ENCODE peak calls at places on chromosomes 16 and 17, in four cellular contexts. D, M, X and N are unnamed samples.

GRCh38 chr16:57308041-57308440 is 23.6 kb upstream of the PLLP start:
- DNase-seq in X (no peak), M (no peak), D (no peak), N (no peak)

GRCh38 chr16:71927383-71927782 is 32.1 kb downstream of the IST1 start:
- DNase-seq in D (peak), M (peak), X (peak), N (no peak)

GRCh38 chr17:40490982-40491381 is 10.4 kb downstream of the TNS4 start:
- DNase-seq in M (no peak), D (no peak), X (no peak), N (no peak)

GRCh38 chr16:30131869-30132475 is 9.0 kb upstream of the MAPK3 start:
- DNase-seq in D (no peak), X (no peak), M (peak), N (no peak)

GRCh38 chr16:60640038-60640437 is 1396.2 kb downstream of the CDH8 start:
- DNase-seq in M (no peak), X (no peak), D (no peak), N (no peak)

GRCh38 chr17:68468785-68469184 is 11.5 kb upstream of the WIPI1 start:
- DNase-seq in D (no peak), M (no peak), X (no peak), N (no peak)

GRCh38 chr16:71711789-71712188 is 12.7 kb downstream of the PHLPP2 start:
- DNase-seq in D (no peak), M (no peak), X (no peak), N (no peak)

GRCh38 chr17:2227025-2227699 is 76.4 kb downstream of the SMG6 start:
- DNase-seq in M (no peak), D (no peak), X (no peak), N (no peak)

GRCh38 chr17:5042152-5043022 is 7.2 kb upstream of the SLC52A1 start:
- DNase-seq in M (no peak), X (no peak), D (no peak), N (no peak)

GRCh38 chr17:36152639-36153120 is 23.8 kb downstream of the TBC1D3B start:
- DNase-seq in X (no peak), D (no peak), M (peak), N (no peak)

GRCh38 chr16:81431554-81432353 is 12.9 kb upstream of the CMIP start:
- DNase-seq in M (peak), D (no peak), X (no peak), N (no peak)

GRCh38 chr17:9225305-9226101 is 204.2 kb downstream of the NTN1 start:
- DNase-seq in M (no peak), D (no peak), X (no peak), N (no peak)

GRCh38 chr16:88732961-88733294 is 26.6 kb downstream of the CTU2 start:
- DNase-seq in D (no peak), X (no peak), M (no peak), N (no peak)

GRCh38 chr16:71732587-71732986 is 8.1 kb upstream of the PHLPP2 start:
- DNase-seq in D (no peak), M (no peak), X (no peak), N (no peak)

GRCh38 chr16:31519746-31520145 is 8.0 kb upstream of the AHSP start:
- DNase-seq in X (no peak), D (no peak), M (no peak), N (no peak)

GRCh38 chr17:19024101-19025078 is 19.8 kb upstream of the FAM83G start:
- DNase-seq in D (no peak), X (no peak), M (peak), N (no peak)

GRCh38 chr17:27352481-27353460 is 58.9 kb downstream of the WSB1 start:
- DNase-seq in X (peak), M (peak), D (peak), N (no peak)

GRCh38 chr17:35612924-35613521 is 25.9 kb downstream of the AP2B1 start:
- DNase-seq in D (peak), X (peak), M (peak), N (no peak)

GRCh38 chr16:49564577-49565224 is 191.1 kb downstream of the C16orf78 start:
- DNase-seq in M (no peak), X (no peak), D (no peak), N (no peak)

GRCh38 chr17:64230551-64231408 is 32.3 kb downstream of the TEX2 start:
- DNase-seq in D (no peak), M (peak), X (peak), N (no peak)
- TF ChIP-seq CTCF in D (no peak), M (no peak), X (no peak), N (no peak)

GRCh38 chr17:54967621-54968258 is 714 bp downstream of the COX11 start:
- DNase-seq in M (peak), X (no peak), D (no peak), N (no peak)
- TF ChIP-seq CTCF in M (no peak), X (no peak), D (no peak), N (no peak)

GRCh38 chr17:81134064-81134781 is 31.1 kb upstream of the PVALEF start:
- DNase-seq in D (no peak), M (no peak), X (no peak), N (no peak)
- TF ChIP-seq CTCF in D (no peak), M (no peak), X (no peak), N (no peak)

DNA sequence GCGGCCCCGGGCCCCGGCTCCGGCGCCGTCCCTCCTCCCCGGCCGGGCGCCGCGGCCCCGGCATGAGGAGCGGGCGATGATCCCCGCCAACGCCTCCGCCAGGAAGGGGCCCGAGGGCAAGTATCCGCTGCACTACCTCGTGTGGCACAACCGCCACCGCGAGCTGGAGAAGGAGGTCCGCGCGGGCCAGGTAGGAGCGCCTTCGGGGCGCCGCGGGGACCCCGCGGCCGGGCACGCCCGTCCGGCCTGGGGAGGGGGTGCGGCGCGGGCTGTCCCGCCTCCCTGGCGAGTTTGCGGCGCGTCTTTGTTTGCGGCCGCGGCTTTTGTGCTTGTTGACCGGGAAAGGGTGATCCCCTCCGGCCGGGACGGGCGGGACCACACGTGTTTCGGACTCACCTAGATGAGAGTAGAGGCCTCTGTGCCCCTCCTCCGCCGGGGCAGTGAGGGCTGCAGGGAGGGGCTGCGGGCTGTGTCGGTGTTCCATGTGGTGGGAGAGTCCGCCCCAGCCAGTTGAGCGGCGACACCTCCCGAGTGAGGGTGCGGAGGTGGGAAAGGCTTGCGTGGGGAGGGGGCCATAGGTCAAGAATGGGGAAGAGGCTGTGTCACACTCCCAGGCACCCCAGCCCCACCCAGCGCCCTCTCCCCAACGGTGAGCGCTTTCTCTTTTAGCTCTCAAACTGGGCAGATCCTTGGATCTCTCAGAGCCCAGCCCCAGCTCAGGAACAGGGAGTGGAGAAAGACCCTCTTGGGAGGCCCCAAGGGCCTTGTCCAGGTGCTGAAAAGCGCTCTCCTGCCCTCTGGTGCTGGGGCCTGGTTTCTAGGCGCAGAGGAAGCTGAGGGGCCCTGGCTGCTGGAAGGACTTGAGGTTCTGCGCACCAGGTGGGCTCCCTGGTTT is 861 bp downstream of the ANKRD13B start:
- DNase-seq in X (peak), M (no peak), D (peak), N (no peak)
- TF ChIP-seq CTCF in X (no peak), M (peak), D (no peak), N (peak)

GRCh38 chr16:24972608-24973220 is 42.5 kb downstream of the ARHGAP17 start:
- DNase-seq in X (no peak), M (no peak), D (no peak), N (no peak)
- TF ChIP-seq CTCF in X (no peak), M (no peak), D (no peak), N (no peak)

DNA sequence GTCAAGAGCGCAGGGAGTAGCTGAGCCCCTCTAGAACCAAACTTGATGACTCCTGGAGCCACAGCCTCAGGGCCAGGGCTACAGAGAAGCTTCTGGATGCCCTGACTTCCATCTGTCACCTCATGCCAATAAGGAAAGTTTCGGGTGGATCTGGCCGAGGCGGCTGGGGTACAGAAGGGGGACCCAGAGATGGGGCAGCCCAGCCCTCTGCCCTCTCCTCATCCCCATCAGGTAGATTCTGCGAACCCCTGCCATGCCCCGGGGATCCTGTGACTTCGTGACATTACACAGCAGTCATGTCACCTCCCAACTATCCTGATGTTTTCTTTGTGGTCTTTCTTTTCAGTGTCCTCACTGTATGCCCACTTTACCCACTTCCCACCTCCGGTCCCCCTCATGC is 114.4 kb downstream of the CCDC182 start:
- DNase-seq in M (no peak), X (no peak), D (no peak), N (no peak)
- TF ChIP-seq CTCF in M (no peak), X (no peak), D (no peak), N (no peak)

GRCh38 chr17:76383645-76384221 is 676 bp upstream of the SPHK1 start:
- DNase-seq in M (peak), D (peak), X (no peak), N (peak)
- TF ChIP-seq CTCF in M (peak), D (peak), X (no peak), N (peak)